ENCODE peak calls at places on chromosomes 16 and 17, in six cellular contexts. One of them, this sample, is unnamed.

GRCh38 chr17:37358098-37358829 is 17.5 kb upstream of the C17orf78 start:
- DNase-seq in lung: peak
- DNase-seq in upper lobe of right lung: peak
- DNase-seq in OCI-LY7: peak
- DNase-seq in cardiac fibroblast: peak
- DNase-seq in esophagus muscularis mucosa: peak
- DNase-seq in this sample: no peak

GRCh38 chr16:28879841-28880588 is 1.7 kb downstream of the ATP2A1 start:
- DNase-seq in lung: peak
- DNase-seq in esophagus muscularis mucosa: peak
- DNase-seq in OCI-LY7: peak
- DNase-seq in cardiac fibroblast: peak
- DNase-seq in upper lobe of right lung: peak
- DNase-seq in this sample: peak

GRCh38 chr17:72666519-72666874 is 426.0 kb downstream of the SLC39A11 start:
- DNase-seq in OCI-LY7: no peak
- DNase-seq in upper lobe of right lung: no peak
- DNase-seq in cardiac fibroblast: no peak
- DNase-seq in esophagus muscularis mucosa: no peak
- DNase-seq in lung: no peak
- DNase-seq in this sample: no peak

GRCh38 chr16:82016964-82017363 is 5.7 kb upstream of the SDR42E1 start:
- DNase-seq in OCI-LY7: no peak
- DNase-seq in cardiac fibroblast: peak
- DNase-seq in upper lobe of right lung: no peak
- DNase-seq in esophagus muscularis mucosa: no peak
- DNase-seq in lung: no peak
- DNase-seq in this sample: no peak

GRCh38 chr16:27228621-27229501 is 25.5 kb downstream of the KDM8 start:
- DNase-seq in upper lobe of right lung: no peak
- DNase-seq in lung: no peak
- DNase-seq in cardiac fibroblast: no peak
- DNase-seq in OCI-LY7: peak
- DNase-seq in esophagus muscularis mucosa: no peak
- DNase-seq in this sample: no peak

GRCh38 chr17:18877104-18877503 is 19.2 kb downstream of the PRPSAP2 start:
- DNase-seq in esophagus muscularis mucosa: no peak
- DNase-seq in cardiac fibroblast: no peak
- DNase-seq in OCI-LY7: no peak
- DNase-seq in lung: no peak
- DNase-seq in upper lobe of right lung: no peak
- DNase-seq in this sample: no peak

GRCh38 chr16:21159281-21159951 is 942 bp downstream of the LDAF1 start:
- DNase-seq in OCI-LY7: peak
- DNase-seq in esophagus muscularis mucosa: no peak
- DNase-seq in upper lobe of right lung: peak
- DNase-seq in cardiac fibroblast: no peak
- DNase-seq in lung: peak
- DNase-seq in this sample: no peak

GRCh38 chr17:45451131-45451530 is 18.5 kb upstream of the ARHGAP27 start:
- DNase-seq in OCI-LY7: peak
- DNase-seq in esophagus muscularis mucosa: no peak
- DNase-seq in upper lobe of right lung: peak
- DNase-seq in lung: no peak
- DNase-seq in cardiac fibroblast: no peak
- DNase-seq in this sample: no peak

GRCh38 chr16:72932677-72933335 is 115.1 kb downstream of the ZFHX3 start:
- DNase-seq in lung: no peak
- DNase-seq in esophagus muscularis mucosa: no peak
- DNase-seq in cardiac fibroblast: no peak
- DNase-seq in OCI-LY7: no peak
- DNase-seq in upper lobe of right lung: no peak
- DNase-seq in this sample: no peak

GRCh38 chr17:57906910-57907309 is 48.3 kb downstream of the CUEDC1 start:
- DNase-seq in upper lobe of right lung: no peak
- DNase-seq in esophagus muscularis mucosa: no peak
- DNase-seq in OCI-LY7: no peak
- DNase-seq in cardiac fibroblast: no peak
- DNase-seq in lung: no peak
- DNase-seq in this sample: no peak

GRCh38 chr16:56981729-56982271 is 7.6 kb upstream of the NLRC5 start:
- DNase-seq in cardiac fibroblast: no peak
- DNase-seq in OCI-LY7: no peak
- DNase-seq in upper lobe of right lung: no peak
- DNase-seq in esophagus muscularis mucosa: no peak
- DNase-seq in lung: no peak
- DNase-seq in this sample: no peak

GRCh38 chr16:88524973-88525662 is 45.1 kb upstream of the ZC3H18 start:
- DNase-seq in upper lobe of right lung: no peak
- DNase-seq in cardiac fibroblast: no peak
- DNase-seq in lung: no peak
- DNase-seq in OCI-LY7: no peak
- DNase-seq in esophagus muscularis mucosa: no peak
- DNase-seq in this sample: no peak

GRCh38 chr17:45953561-45953960 is 45.5 kb upstream of the STH start:
- DNase-seq in lung: no peak
- DNase-seq in upper lobe of right lung: no peak
- DNase-seq in OCI-LY7: no peak
- DNase-seq in esophagus muscularis mucosa: no peak
- DNase-seq in cardiac fibroblast: no peak
- DNase-seq in this sample: no peak

GRCh38 chr17:14791221-14791620 is 473.9 kb downstream of the PMP22 start:
- DNase-seq in upper lobe of right lung: no peak
- DNase-seq in OCI-LY7: no peak
- DNase-seq in cardiac fibroblast: peak
- DNase-seq in lung: no peak
- DNase-seq in esophagus muscularis mucosa: no peak
- DNase-seq in this sample: no peak

GRCh38 chr17:57035971-57036481 is 49.0 kb upstream of the AKAP1 start:
- DNase-seq in cardiac fibroblast: no peak
- DNase-seq in upper lobe of right lung: no peak
- DNase-seq in lung: peak
- DNase-seq in esophagus muscularis mucosa: no peak
- DNase-seq in OCI-LY7: no peak
- DNase-seq in this sample: no peak

GRCh38 chr17:12789075-12789975 is at the start of gene ARHGAP44:
- DNase-seq in esophagus muscularis mucosa: no peak
- DNase-seq in upper lobe of right lung: peak
- DNase-seq in OCI-LY7: peak
- DNase-seq in cardiac fibroblast: peak
- DNase-seq in lung: peak
- DNase-seq in this sample: peak

GRCh38 chr17:13918247-13918646 is 151.1 kb upstream of the COX10 start:
- DNase-seq in esophagus muscularis mucosa: no peak
- DNase-seq in OCI-LY7: no peak
- DNase-seq in upper lobe of right lung: no peak
- DNase-seq in lung: no peak
- DNase-seq in cardiac fibroblast: no peak
- DNase-seq in this sample: no peak

GRCh38 chr16:19933740-19934139 is 49.1 kb upstream of the GPRC5B start:
- DNase-seq in esophagus muscularis mucosa: no peak
- DNase-seq in lung: no peak
- DNase-seq in cardiac fibroblast: no peak
- DNase-seq in OCI-LY7: no peak
- DNase-seq in upper lobe of right lung: no peak
- DNase-seq in this sample: no peak

GRCh38 chr17:11645426-11645825 is 47.2 kb downstream of the DNAH9 start:
- DNase-seq in lung: no peak
- DNase-seq in esophagus muscularis mucosa: peak
- DNase-seq in cardiac fibroblast: no peak
- DNase-seq in upper lobe of right lung: no peak
- DNase-seq in OCI-LY7: no peak
- DNase-seq in this sample: no peak

GRCh38 chr16:57041182-57042156 is 50.9 kb upstream of the CPNE2 start:
- DNase-seq in cardiac fibroblast: no peak
- DNase-seq in esophagus muscularis mucosa: no peak
- DNase-seq in lung: no peak
- DNase-seq in OCI-LY7: peak
- DNase-seq in upper lobe of right lung: no peak
- DNase-seq in this sample: no peak

GRCh38 chr16:82344157-82344556 is 174.1 kb upstream of the MPHOSPH6 start:
- DNase-seq in cardiac fibroblast: peak
- DNase-seq in upper lobe of right lung: no peak
- DNase-seq in lung: no peak
- DNase-seq in OCI-LY7: no peak
- DNase-seq in esophagus muscularis mucosa: peak
- DNase-seq in this sample: no peak

GRCh38 chr16:15882563-15882962 is 5.8 kb downstream of the CEP20 start:
- DNase-seq in OCI-LY7: no peak
- DNase-seq in lung: no peak
- DNase-seq in upper lobe of right lung: no peak
- DNase-seq in esophagus muscularis mucosa: no peak
- DNase-seq in cardiac fibroblast: no peak
- DNase-seq in this sample: no peak

GRCh38 chr17:27407916-27408846 is 48.1 kb upstream of the KSR1 start:
- DNase-seq in esophagus muscularis mucosa: no peak
- DNase-seq in upper lobe of right lung: no peak
- DNase-seq in lung: no peak
- DNase-seq in cardiac fibroblast: peak
- DNase-seq in OCI-LY7: no peak
- DNase-seq in this sample: no peak

GRCh38 chr16:81454044-81454443 is 9.4 kb downstream of the CMIP start:
- DNase-seq in cardiac fibroblast: no peak
- DNase-seq in esophagus muscularis mucosa: no peak
- DNase-seq in OCI-LY7: no peak
- DNase-seq in lung: no peak
- DNase-seq in upper lobe of right lung: no peak
- DNase-seq in this sample: no peak

GRCh38 chr16:48330133-48330846 is 54.9 kb downstream of the SIAH1 start:
- DNase-seq in cardiac fibroblast: peak
- DNase-seq in OCI-LY7: no peak
- DNase-seq in lung: no peak
- DNase-seq in esophagus muscularis mucosa: no peak
- DNase-seq in upper lobe of right lung: no peak
- DNase-seq in this sample: no peak

GRCh38 chr17:17054636-17055035 is 12.4 kb downstream of the MPRIP start:
- DNase-seq in upper lobe of right lung: peak
- DNase-seq in OCI-LY7: no peak
- DNase-seq in cardiac fibroblast: no peak
- DNase-seq in esophagus muscularis mucosa: no peak
- DNase-seq in lung: no peak
- DNase-seq in this sample: no peak

GRCh38 chr17:17056167-17056562 is 13.9 kb downstream of the MPRIP start:
- DNase-seq in OCI-LY7: no peak
- DNase-seq in esophagus muscularis mucosa: no peak
- DNase-seq in lung: no peak
- DNase-seq in upper lobe of right lung: peak
- DNase-seq in cardiac fibroblast: peak
- DNase-seq in this sample: no peak

GRCh38 chr17:17057057-17057551 is 14.8 kb downstream of the MPRIP start:
- DNase-seq in upper lobe of right lung: peak
- DNase-seq in cardiac fibroblast: no peak
- DNase-seq in esophagus muscularis mucosa: no peak
- DNase-seq in OCI-LY7: no peak
- DNase-seq in lung: no peak
- DNase-seq in this sample: no peak

GRCh38 chr17:17053446-17054379 is 11.5 kb downstream of the MPRIP start:
- DNase-seq in OCI-LY7: no peak
- DNase-seq in cardiac fibroblast: peak
- DNase-seq in lung: no peak
- DNase-seq in upper lobe of right lung: peak
- DNase-seq in esophagus muscularis mucosa: no peak
- DNase-seq in this sample: no peak

GRCh38 chr17:17055286-17056166 is 13.3 kb downstream of the MPRIP start:
- DNase-seq in upper lobe of right lung: peak
- DNase-seq in OCI-LY7: no peak
- DNase-seq in esophagus muscularis mucosa: no peak
- DNase-seq in cardiac fibroblast: peak
- DNase-seq in lung: no peak
- DNase-seq in this sample: no peak
- TF ChIP-seq CTCF in upper lobe of right lung: no peak
- TF ChIP-seq CTCF in OCI-LY7: no peak
- TF ChIP-seq CTCF in esophagus muscularis mucosa: no peak
- TF ChIP-seq CTCF in cardiac fibroblast: peak
- TF ChIP-seq CTCF in lung: no peak
- TF ChIP-seq CTCF in this sample: peak

DNA sequence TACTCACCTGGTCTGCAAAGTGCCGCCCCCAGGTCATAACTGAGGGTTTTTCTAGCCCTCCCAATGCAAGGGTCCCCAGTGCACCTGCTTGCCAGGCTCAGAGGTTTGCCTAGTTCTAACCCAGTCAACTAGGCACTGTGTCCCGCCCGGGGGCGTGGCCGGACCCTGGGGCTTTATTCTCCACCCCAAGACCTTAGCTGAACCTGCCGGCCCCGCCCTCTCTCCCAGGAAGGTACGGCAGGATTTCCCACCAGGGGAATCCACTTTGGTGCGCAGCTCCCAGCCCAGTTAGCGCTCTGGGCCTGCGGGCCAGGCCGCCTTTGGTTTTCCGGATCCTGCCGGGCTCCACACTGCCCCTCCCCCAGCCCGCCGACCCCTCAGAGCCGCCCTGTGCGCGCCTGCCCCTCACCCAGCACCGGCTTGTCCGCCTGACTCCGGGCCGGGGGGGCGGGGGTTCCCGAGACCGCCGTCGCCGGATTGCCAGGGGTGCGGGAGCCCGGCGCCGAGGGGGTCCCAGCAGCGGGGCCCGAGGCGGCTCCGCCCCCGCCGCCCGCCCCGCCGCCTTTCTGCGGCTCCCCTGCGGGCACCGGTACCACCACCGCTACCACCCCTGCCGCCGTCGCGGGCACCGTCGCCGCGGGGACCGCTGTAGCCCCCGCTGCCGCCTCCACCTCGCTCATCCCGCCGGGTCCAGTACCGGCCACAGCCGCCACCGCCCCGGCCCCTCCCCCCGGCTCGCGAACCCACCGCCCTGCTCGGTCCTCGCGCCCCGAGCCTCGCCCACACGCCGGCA is 422 bp downstream of the YBX2 start:
- DNase-seq in OCI-LY7: no peak
- DNase-seq in esophagus muscularis mucosa: no peak
- DNase-seq in lung: no peak
- DNase-seq in cardiac fibroblast: no peak
- DNase-seq in upper lobe of right lung: peak
- DNase-seq in this sample: no peak
- H3K4me3 ChIP-seq in OCI-LY7: no peak
- H3K4me3 ChIP-seq in esophagus muscularis mucosa: peak
- H3K4me3 ChIP-seq in lung: no peak
- H3K4me3 ChIP-seq in cardiac fibroblast: no peak
- H3K4me3 ChIP-seq in upper lobe of right lung: peak
- H3K4me3 ChIP-seq in this sample: no peak

GRCh38 chr16:78163772-78164391 is 64.4 kb downstream of the WWOX start:
- DNase-seq in lung: no peak
- DNase-seq in upper lobe of right lung: no peak
- DNase-seq in OCI-LY7: no peak
- DNase-seq in esophagus muscularis mucosa: peak
- DNase-seq in cardiac fibroblast: peak
- DNase-seq in this sample: no peak
- TF ChIP-seq CTCF in lung: no peak
- TF ChIP-seq CTCF in upper lobe of right lung: no peak
- TF ChIP-seq CTCF in OCI-LY7: no peak
- TF ChIP-seq CTCF in esophagus muscularis mucosa: no peak
- TF ChIP-seq CTCF in cardiac fibroblast: no peak
- TF ChIP-seq CTCF in this sample: no peak

GRCh38 chr16:11964761-11965539 is at the start of gene TNFRSF17:
- DNase-seq in esophagus muscularis mucosa: no peak
- DNase-seq in cardiac fibroblast: no peak
- DNase-seq in upper lobe of right lung: no peak
- DNase-seq in lung: no peak
- DNase-seq in OCI-LY7: peak
- DNase-seq in this sample: no peak
- H3K4me3 ChIP-seq in esophagus muscularis mucosa: no peak
- H3K4me3 ChIP-seq in cardiac fibroblast: no peak
- H3K4me3 ChIP-seq in upper lobe of right lung: no peak
- H3K4me3 ChIP-seq in lung: no peak
- H3K4me3 ChIP-seq in OCI-LY7: peak
- H3K4me3 ChIP-seq in this sample: no peak

This sample was measured in astrocyte of the cerebellum.